ENCODE peak calls at places on chromosomes 7 and 10, in seven cellular contexts. A, L, Y, R, M, E and C are unnamed samples.

GRCh38 chr10:18178862-18179483 is 38.7 kb downstream of the CACNB2 start:
- DNase-seq in M (no peak), Y (no peak), L (no peak), E (no peak), R (no peak), A (no peak), C (no peak)

GRCh38 chr7:95874541-95875265 is 102.3 kb downstream of the DYNC1I1 start:
- DNase-seq in R (no peak), M (no peak), E (no peak), L (no peak), Y (peak), A (no peak), C (no peak)

GRCh38 chr7:51075681-51076580 is 240.7 kb downstream of the COBL start:
- DNase-seq in A (no peak), L (no peak), E (no peak), Y (no peak), R (no peak), M (no peak), C (no peak)

GRCh38 chr10:88473989-88474883 is 108.9 kb downstream of the RNLS start:
- DNase-seq in A (no peak), L (no peak), Y (peak), R (no peak), E (peak), M (no peak), C (no peak)

GRCh38 chr10:133438711-133439273 is 14.4 kb upstream of the SPRN start:
- DNase-seq in L (no peak), E (peak), M (no peak), A (no peak), R (no peak), Y (peak), C (no peak)

GRCh38 chr10:29256531-29256930 is 32.3 kb upstream of the LYZL1 start:
- DNase-seq in A (no peak), R (no peak), L (no peak), M (no peak), Y (no peak), E (no peak), C (no peak)

GRCh38 chr10:1873916-1874315 is 136.6 kb upstream of the ADARB2 start:
- DNase-seq in Y (no peak), R (no peak), L (no peak), M (no peak), A (no peak), E (no peak), C (no peak)

GRCh38 chr7:74290999-74291441 is 1.8 kb downstream of the CLIP2 start:
- DNase-seq in R (no peak), A (no peak), M (no peak), Y (peak), L (no peak), E (no peak), C (no peak)

GRCh38 chr10:10320981-10321380 is 696.7 kb upstream of the CELF2 start:
- DNase-seq in L (no peak), Y (no peak), A (no peak), R (no peak), M (no peak), E (peak), C (no peak)

GRCh38 chr10:15842493-15843169 is 17.7 kb downstream of the MINDY3 start:
- DNase-seq in A (no peak), M (no peak), L (no peak), Y (no peak), R (no peak), E (no peak), C (no peak)

GRCh38 chr7:33979807-33980355 is 74.5 kb downstream of the BMPER start:
- DNase-seq in A (no peak), Y (no peak), M (no peak), R (no peak), L (no peak), E (peak), C (peak)

GRCh38 chr7:121531175-121532070 is 135.3 kb upstream of the FAM3C start:
- DNase-seq in Y (no peak), R (no peak), M (no peak), L (no peak), E (no peak), A (no peak), C (no peak)

GRCh38 chr7:94250984-94251383 is 143.7 kb upstream of the COL1A2 start:
- DNase-seq in R (no peak), L (no peak), A (no peak), E (no peak), Y (peak), M (no peak), C (no peak)

GRCh38 chr10:2122431-2123124 is 385.3 kb upstream of the ADARB2 start:
- DNase-seq in E (peak), M (no peak), A (no peak), L (no peak), Y (no peak), R (no peak), C (no peak)

GRCh38 chr10:93871805-93872204 is 22.0 kb upstream of the SLC35G1 start:
- DNase-seq in E (no peak), R (no peak), Y (no peak), M (no peak), A (no peak), L (no peak), C (no peak)

GRCh38 chr10:69801434-69802315 is at the start of gene COL13A1:
- DNase-seq in Y (peak), E (peak), R (peak), A (peak), M (peak), L (no peak), C (peak)

GRCh38 chr7:116169060-116169459 is 41.3 kb upstream of the TES start:
- DNase-seq in E (no peak), L (no peak), R (no peak), A (no peak), M (no peak), Y (no peak), C (no peak)

GRCh38 chr7:45897042-45897690 is 8.9 kb downstream of the IGFBP1 start:
- DNase-seq in R (no peak), E (no peak), M (no peak), A (no peak), L (no peak), Y (no peak), C (no peak)

GRCh38 chr7:7895754-7896153 is 72.8 kb upstream of the GLCCI1 start:
- DNase-seq in L (no peak), E (no peak), R (no peak), M (no peak), A (no peak), Y (peak), C (no peak)

GRCh38 chr7:134704827-134705226 is 58.2 kb downstream of the BPGM start:
- DNase-seq in E (no peak), Y (no peak), A (no peak), L (no peak), M (no peak), R (no peak), C (no peak)

GRCh38 chr7:117385340-117386124 is 41.8 kb downstream of the ASZ1 start:
- DNase-seq in M (no peak), A (no peak), R (no peak), Y (peak), E (no peak), L (no peak), C (no peak)

GRCh38 chr10:10977978-10978377 is 39.7 kb upstream of the CELF2 start:
- DNase-seq in M (no peak), E (no peak), Y (no peak), R (no peak), A (no peak), L (no peak), C (no peak)

GRCh38 chr7:46146454-46147255 is 225.6 kb upstream of the IGFBP3 start:
- DNase-seq in R (no peak), M (no peak), L (no peak), E (no peak), Y (no peak), A (no peak), C (peak)

GRCh38 chr10:5692476-5693358 is 8.1 kb downstream of the TASOR2 start:
- DNase-seq in M (no peak), E (peak), R (peak), A (peak), L (peak), Y (peak), C (no peak)

GRCh38 chr7:94357076-94357475 is 37.6 kb upstream of the COL1A2 start:
- DNase-seq in E (no peak), R (no peak), M (no peak), A (no peak), L (no peak), Y (no peak), C (no peak)

GRCh38 chr10:4316166-4316810 is 509.7 kb upstream of the AKR1E2 start:
- DNase-seq in L (no peak), E (no peak), Y (no peak), M (peak), R (no peak), A (peak), C (peak)

GRCh38 chr7:17696422-17696821 is 243.9 kb downstream of the SNX13 start:
- DNase-seq in Y (no peak), A (peak), E (peak), L (no peak), M (peak), R (no peak), C (peak)

GRCh38 chr7:98251251-98251843 is 685 bp downstream of the TECPR1 start:
- DNase-seq in R (no peak), Y (no peak), M (peak), E (no peak), A (peak), L (peak), C (no peak)

GRCh38 chr10:112360308-112361270 is 13.3 kb upstream of the ACSL5 start:
- DNase-seq in Y (no peak), E (peak), M (peak), L (no peak), R (no peak), A (peak), C (no peak)

GRCh38 chr10:48459270-48460147 is 145.4 kb downstream of the ARHGAP22 start:
- DNase-seq in M (no peak), E (no peak), A (no peak), R (no peak), Y (no peak), L (no peak), C (no peak)

GRCh38 chr10:88457680-88458079 is 125.4 kb downstream of the RNLS start:
- DNase-seq in L (no peak), A (no peak), E (no peak), M (no peak), R (no peak), Y (no peak), C (no peak)